ENCODE peak calls at places on chromosomes 12 and 14, in five cellular contexts. L, T, S, Q and W are unnamed samples.

GRCh38 chr14:26925876-26926584 is 328.2 kb upstream of the NOVA1 start:
- DNase-seq in Q (no peak), T (no peak), S (no peak), L (no peak), W (no peak)

GRCh38 chr12:26116829-26117228 is 8.0 kb downstream of the BHLHE41 start:
- DNase-seq in T (no peak), L (no peak), S (no peak), Q (no peak), W (no peak)

GRCh38 chr14:103057028-103057371 is 349 bp downstream of the CDC42BPB start:
- DNase-seq in Q (peak), S (no peak), T (no peak), L (no peak), W (peak)

GRCh38 chr14:89485264-89485663 is 68.2 kb upstream of the FOXN3 start:
- DNase-seq in Q (no peak), T (no peak), L (no peak), S (no peak), W (no peak)

GRCh38 chr12:45611495-45611894 is 118.0 kb upstream of the ARID2 start:
- DNase-seq in T (no peak), Q (no peak), L (no peak), S (no peak), W (no peak)

GRCh38 chr12:20274008-20274407 is 94.3 kb upstream of the PDE3A start:
- DNase-seq in Q (no peak), S (no peak), L (no peak), T (no peak), W (no peak)

GRCh38 chr14:89720741-89721315 is 233.7 kb downstream of the EFCAB11 start:
- DNase-seq in Q (no peak), T (peak), L (no peak), S (no peak), W (no peak)

GRCh38 chr12:29316772-29317171 is 64.2 kb downstream of the ERGIC2 start:
- DNase-seq in L (no peak), T (no peak), S (no peak), Q (no peak), W (no peak)

GRCh38 chr12:62917939-62918338 is 17.0 kb downstream of the PPM1H start:
- DNase-seq in S (no peak), Q (peak), T (no peak), L (no peak), W (no peak)

GRCh38 chr12:25904442-25904841 is 54.0 kb upstream of the RASSF8 start:
- DNase-seq in S (no peak), Q (peak), T (no peak), L (no peak), W (no peak)

GRCh38 chr14:71566276-71566675 is 366.0 kb upstream of the RGS6 start:
- DNase-seq in L (no peak), T (peak), Q (no peak), S (no peak), W (no peak)

GRCh38 chr12:71646512-71646911 is 17.1 kb downstream of the ZFC3H1 start:
- DNase-seq in T (no peak), S (no peak), Q (no peak), L (no peak), W (no peak)

GRCh38 chr12:132129007-132129406 is 15.1 kb downstream of the DDX51 start:
- DNase-seq in T (no peak), S (no peak), Q (no peak), L (no peak), W (no peak)

GRCh38 chr12:69397978-69398377 is 38.4 kb downstream of the YEATS4 start:
- DNase-seq in T (no peak), L (no peak), Q (no peak), S (no peak), W (no peak)

GRCh38 chr14:52253503-52253902 is 14.0 kb upstream of the PTGDR start:
- DNase-seq in S (no peak), Q (peak), T (no peak), L (no peak), W (no peak)

GRCh38 chr12:18849080-18849479 is 111.2 kb downstream of the CAPZA3 start:
- DNase-seq in Q (peak), S (no peak), L (no peak), T (no peak), W (no peak)

GRCh38 chr14:68140111-68140741 is 320.6 kb downstream of the RAD51B start:
- DNase-seq in T (no peak), S (no peak), Q (peak), L (peak), W (no peak)

GRCh38 chr12:95318071-95318545 is 100.5 kb downstream of the VEZT start:
- DNase-seq in Q (peak), S (no peak), T (no peak), L (no peak), W (no peak)

GRCh38 chr14:64761441-64762043 is 57.3 kb downstream of the PLEKHG3 start:
- DNase-seq in S (no peak), L (no peak), Q (no peak), T (no peak), W (no peak)

DNA sequence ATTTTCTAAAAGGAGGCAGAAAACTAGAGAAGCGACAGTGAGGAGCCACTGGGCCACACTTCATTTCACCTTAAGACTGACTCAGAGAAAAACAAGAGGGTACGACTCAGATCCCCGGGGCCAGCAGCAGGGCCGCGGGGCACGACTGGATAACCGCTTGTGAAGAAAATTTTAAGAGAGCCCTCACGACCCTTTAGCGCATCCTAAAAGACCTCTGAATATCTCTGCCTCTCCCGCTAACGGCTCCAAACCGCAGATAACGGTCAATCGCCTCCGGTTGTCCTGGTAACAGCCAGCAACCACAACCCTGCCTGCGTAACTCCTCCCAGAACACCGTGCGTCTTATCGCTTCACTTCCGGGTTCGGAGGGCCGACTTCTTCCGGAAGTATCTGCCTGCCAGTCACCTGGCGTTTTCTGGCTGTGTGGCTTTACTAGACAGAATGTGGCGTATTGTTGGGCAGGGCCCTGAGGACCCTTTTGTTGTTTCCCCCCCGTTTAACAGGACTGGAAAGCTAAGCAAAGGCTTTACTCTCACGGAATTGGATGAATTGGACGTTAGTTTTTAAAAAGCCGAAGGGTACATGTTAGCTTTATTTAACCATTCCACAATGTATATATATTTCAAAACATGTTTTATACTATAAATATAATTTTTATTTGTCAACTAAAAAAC is 5.4 kb upstream of the ATP23 start:
- DNase-seq in L (peak), S (peak), Q (peak), T (peak), W (peak)
- TF ChIP-seq CTCF in L (no peak), S (no peak), Q (no peak), T (no peak), W (no peak)

GRCh38 chr12:92030618-92031017 is 115.0 kb downstream of the BTG1 start:
- DNase-seq in Q (peak), T (peak), L (no peak), S (no peak), W (no peak)
- TF ChIP-seq CTCF in Q (no peak), T (no peak), L (no peak), S (no peak), W (no peak)

GRCh38 chr12:130335517-130336392 is 1.9 kb upstream of the PIWIL1 start:
- DNase-seq in Q (peak), T (peak), L (no peak), S (no peak), W (no peak)

GRCh38 chr12:130331146-130331545 is 6.5 kb upstream of the PIWIL1 start:
- DNase-seq in S (no peak), T (no peak), Q (no peak), L (no peak), W (no peak)

GRCh38 chr12:130334937-130335336 is 2.8 kb upstream of the PIWIL1 start:
- DNase-seq in L (no peak), S (no peak), T (no peak), Q (no peak), W (no peak)

GRCh38 chr12:130334399-130334798 is 3.3 kb upstream of the PIWIL1 start:
- DNase-seq in T (no peak), L (no peak), Q (no peak), S (no peak), W (no peak)

DNA sequence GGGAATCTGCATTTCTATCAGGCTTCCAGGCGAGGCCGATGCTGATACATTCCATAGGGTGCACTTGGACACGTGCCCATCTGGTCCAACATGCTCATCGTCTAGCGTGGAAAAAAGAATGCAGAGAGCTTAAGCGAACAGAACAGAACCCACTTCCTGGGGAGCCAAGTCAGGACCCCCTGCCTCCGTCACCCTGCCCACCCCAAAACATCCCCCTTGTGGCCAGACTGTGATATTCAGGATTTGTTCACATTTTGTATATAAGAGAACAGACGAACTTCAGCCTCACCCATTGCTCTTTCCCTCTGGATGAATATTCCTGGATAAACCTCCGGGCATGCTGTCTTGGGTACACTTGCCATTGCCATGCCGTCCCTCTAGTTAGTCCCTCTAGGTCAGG is 4.3 kb upstream of the PIWIL1 start:
- DNase-seq in Q (no peak), S (no peak), T (no peak), L (no peak), W (no peak)
- TF ChIP-seq CTCF in Q (no peak), S (no peak), T (peak), L (no peak), W (peak)

GRCh38 chr14:36591482-36591881 is 9.1 kb upstream of the NKX2-8 start:
- DNase-seq in Q (no peak), T (no peak), L (no peak), S (no peak), W (no peak)
- TF ChIP-seq CTCF in Q (no peak), T (no peak), L (no peak), S (no peak), W (no peak)

DNA sequence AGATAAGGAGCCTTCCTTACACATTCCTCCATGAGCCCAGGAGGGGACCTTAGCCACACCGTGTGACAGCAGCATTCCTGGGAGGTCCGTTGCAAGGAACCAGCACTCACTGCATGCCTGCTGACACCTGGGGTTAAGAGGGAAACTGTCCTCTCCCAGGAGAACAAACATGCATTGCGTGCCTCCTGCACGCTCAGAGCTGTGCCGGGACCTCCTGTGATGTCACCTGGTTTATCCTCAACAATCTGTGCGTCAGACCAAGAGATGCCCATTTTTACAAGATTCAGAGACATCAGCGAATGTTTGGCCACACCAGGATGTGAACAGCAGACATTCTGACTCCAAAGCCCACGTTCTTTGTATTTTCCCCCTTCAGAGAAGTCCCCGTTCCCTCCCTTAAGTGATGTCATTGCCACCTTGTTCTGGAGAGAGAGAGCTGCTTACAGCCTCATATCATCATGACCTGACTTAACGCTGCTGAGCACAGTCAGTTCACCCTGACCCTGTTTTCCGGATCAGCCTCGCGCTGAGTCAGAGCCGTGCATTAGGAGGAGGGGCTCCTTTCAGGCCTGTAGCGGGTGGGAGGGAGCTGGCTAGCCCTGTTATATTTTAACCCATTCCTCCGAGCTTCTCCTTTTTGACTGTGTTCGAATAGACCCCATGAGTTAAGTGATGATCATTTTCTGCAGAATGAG is 36.2 kb downstream of the TMEM120B start:
- DNase-seq in L (no peak), Q (peak), S (no peak), T (no peak), W (no peak)
- TF ChIP-seq CTCF in L (no peak), Q (no peak), S (no peak), T (no peak), W (no peak)